ENCODE peak calls at places on chromosomes 2 and 18, in five cellular contexts. P, T, B, Q and X are unnamed samples. For H3K4me1, the result is how much of the 10 kb centered on the place peaks cover.

GRCh38 chr2:83578405-83578804 is 880.7 kb downstream of the SUCLG1 start:
- DNase-seq in P (peak), T (peak), B (no peak), Q (no peak), X (peak)

GRCh38 chr2:10428936-10429335 is 19.2 kb downstream of the ODC1 start:
- DNase-seq in P (no peak), T (no peak), B (no peak), Q (no peak), X (no peak)

GRCh38 chr2:178542569-178542968 is 62.3 kb downstream of the PLEKHA3 start:
- DNase-seq in P (no peak), T (no peak), B (no peak), Q (no peak), X (no peak)

GRCh38 chr2:195732569-195732968 is 75.5 kb downstream of the SLC39A10 start:
- DNase-seq in P (peak), T (no peak), B (no peak), Q (no peak), X (peak)

GRCh38 chr2:1544478-1545069 is 131.3 kb downstream of the TPO start:
- DNase-seq in P (peak), T (peak), B (no peak), Q (no peak), X (peak)

GRCh38 chr18:28837100-28837499 is 660.2 kb upstream of the CDH2 start:
- DNase-seq in P (no peak), T (no peak), B (no peak), Q (no peak), X (no peak)

GRCh38 chr18:57427429-57428181 is 7.6 kb upstream of the ONECUT2 start:
- DNase-seq in P (no peak), T (no peak), B (peak), Q (peak), X (no peak)

GRCh38 chr18:11962586-11962985 is 18.7 kb upstream of the IMPA2 start:
- DNase-seq in P (no peak), T (no peak), B (no peak), Q (no peak), X (no peak)

GRCh38 chr2:54657664-54658083 is 65.8 kb upstream of the EML6 start:
- DNase-seq in P (peak), T (peak), B (peak), Q (peak), X (peak)

GRCh38 chr2:149915151-149915550 is 327.6 kb upstream of the MMADHC start:
- DNase-seq in P (no peak), T (no peak), B (no peak), Q (no peak), X (no peak)

GRCh38 chr2:195834836-195835235 is 177.8 kb downstream of the SLC39A10 start:
- DNase-seq in P (no peak), T (no peak), B (no peak), Q (no peak), X (no peak)

GRCh38 chr2:237254911-237255578 is 158.9 kb downstream of the COL6A3 start:
- DNase-seq in P (no peak), T (peak), B (no peak), Q (no peak), X (peak)

GRCh38 chr2:229048134-229048533 is 223.0 kb downstream of the PID1 start:
- DNase-seq in P (no peak), T (no peak), B (no peak), Q (no peak), X (no peak)

GRCh38 chr2:221676566-221677172 is 104.6 kb upstream of the EPHA4 start:
- DNase-seq in P (peak), T (peak), B (no peak), Q (no peak), X (peak)

GRCh38 chr2:11090158-11090557 is 65.1 kb upstream of the SLC66A3 start:
- DNase-seq in P (no peak), T (no peak), B (no peak), Q (no peak), X (no peak)

GRCh38 chr18:77366725-77367641 is 117.3 kb downstream of the GALR1 start:
- DNase-seq in P (no peak), T (peak), B (no peak), Q (no peak), X (peak)

GRCh38 chr18:36467614-36468013 is 170.1 kb downstream of the FHOD3 start:
- DNase-seq in P (no peak), T (no peak), B (no peak), Q (no peak), X (no peak)

GRCh38 chr2:222978850-222979249 is 73.1 kb upstream of the KCNE4 start:
- DNase-seq in P (no peak), T (no peak), B (no peak), Q (no peak), X (no peak)

GRCh38 chr2:43942001-43942400 is 53.8 kb downstream of the LRPPRC start:
- DNase-seq in P (peak), T (no peak), B (no peak), Q (no peak), X (peak)

GRCh38 chr2:23235292-23235691 is 149.7 kb upstream of the KLHL29 start:
- DNase-seq in P (no peak), T (peak), B (no peak), Q (no peak), X (no peak)

GRCh38 chr2:105711394-105711793 is 33.3 kb upstream of the NCK2 start:
- DNase-seq in P (no peak), T (no peak), B (no peak), Q (no peak), X (no peak)

GRCh38 chr2:152126664-152127063 is 27.8 kb upstream of the CACNB4 start:
- DNase-seq in P (no peak), T (peak), B (no peak), Q (no peak), X (no peak)

GRCh38 chr2:55151721-55152433 is 80.2 kb downstream of the CLHC1 start:
- DNase-seq in P (no peak), T (no peak), B (no peak), Q (peak), X (no peak)

GRCh38 chr18:9290171-9290570 is 44.4 kb upstream of the TWSG1 start:
- DNase-seq in P (peak), T (no peak), B (no peak), Q (no peak), X (peak)

GRCh38 chr2:65329551-65329950 is 101.9 kb downstream of the ACTR2 start:
- DNase-seq in P (no peak), T (no peak), B (no peak), Q (no peak), X (no peak)

GRCh38 chr2:42095923-42096408 is 48.1 kb downstream of the PKDCC start:
- DNase-seq in P (peak), T (peak), B (peak), Q (peak), X (peak)

GRCh38 chr2:62140785-62141740 is 54.9 kb upstream of the B3GNT2 start:
- DNase-seq in P (no peak), T (no peak), B (no peak), Q (no peak), X (no peak)

GRCh38 chr2:130917006-130917688 is 80.4 kb downstream of the ARHGEF4 start:
- DNase-seq in P (no peak), T (no peak), B (no peak), Q (no peak), X (no peak)

GRCh38 chr2:12890481-12890980 is 173.8 kb downstream of the TRIB2 start:
- DNase-seq in P (no peak), T (no peak), B (no peak), Q (no peak), X (no peak)

GRCh38 chr2:171289336-171289735 is 128.6 kb upstream of the TLK1 start:
- DNase-seq in P (no peak), T (no peak), B (no peak), Q (no peak), X (no peak)

GRCh38 chr18:58616446-58616845 is 12.4 kb downstream of the ALPK2 start:
- DNase-seq in P (no peak), T (no peak), B (no peak), Q (no peak), X (no peak)

GRCh38 chr18:79797518-79798345 is at the start of gene KCNG2:
- DNase-seq in P (peak), T (no peak), B (peak), Q (no peak), X (peak)

GRCh38 chr2:191304939-191305875 is 60.0 kb downstream of the MYO1B start:
- DNase-seq in P (peak), T (no peak), B (no peak), Q (no peak), X (peak)

GRCh38 chr2:141109633-141110032 is 1021.2 kb downstream of the LRP1B start:
- DNase-seq in P (no peak), T (peak), B (peak), Q (no peak), X (peak)

GRCh38 chr2:5253263-5253662 is 438.9 kb upstream of the SOX11 start:
- DNase-seq in P (no peak), T (no peak), B (no peak), Q (no peak), X (no peak)

GRCh38 chr18:13379062-13379800 is 160.7 kb downstream of the LDLRAD4 start:
- DNase-seq in P (no peak), T (no peak), B (no peak), Q (no peak), X (no peak)

GRCh38 chr18:8797206-8797605 is 91.8 kb downstream of the MTCL1 start:
- DNase-seq in P (peak), T (peak), B (no peak), Q (no peak), X (peak)

DNA sequence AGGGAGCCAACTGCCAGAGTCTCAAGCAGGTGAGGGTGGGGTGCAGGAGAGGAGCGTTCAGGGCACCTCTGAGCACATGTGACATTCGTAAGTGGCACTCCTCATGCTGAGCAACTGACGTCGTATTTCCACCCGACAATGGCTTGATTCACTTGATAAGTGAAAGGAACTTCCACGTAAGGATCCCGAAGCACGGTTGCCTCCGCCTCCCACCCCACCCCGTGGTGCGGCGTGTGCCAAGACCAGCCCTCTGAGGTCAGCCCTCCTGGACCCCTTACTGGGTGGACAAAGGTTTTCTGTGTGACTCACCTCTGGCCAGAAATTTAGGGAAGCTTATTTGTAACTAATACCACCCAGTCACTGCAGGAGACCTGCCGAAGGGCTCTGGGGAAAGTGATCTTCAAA is 59.9 kb downstream of the AGAP1 start:
- DNase-seq in P (no peak), T (no peak), B (no peak), Q (no peak), X (no peak)
- H3K4me1 ChIP-seq in P (under half), T (under half), B (under half), Q (under half), X (under half)

GRCh38 chr2:3466482-3466863 is 52.9 kb downstream of the ADI1 start:
- DNase-seq in P (no peak), T (no peak), B (no peak), Q (no peak), X (no peak)
- H3K9ac ChIP-seq in P (no peak), T (no peak), B (peak), Q (no peak), X (peak)

GRCh38 chr2:96952016-96952750 is 34.2 kb downstream of the FAM178B start:
- DNase-seq in P (no peak), T (no peak), B (no peak), Q (no peak), X (no peak)
- H3K4me1 ChIP-seq in P (under half), T (under half), B (under half), Q (under half), X (under half)

DNA sequence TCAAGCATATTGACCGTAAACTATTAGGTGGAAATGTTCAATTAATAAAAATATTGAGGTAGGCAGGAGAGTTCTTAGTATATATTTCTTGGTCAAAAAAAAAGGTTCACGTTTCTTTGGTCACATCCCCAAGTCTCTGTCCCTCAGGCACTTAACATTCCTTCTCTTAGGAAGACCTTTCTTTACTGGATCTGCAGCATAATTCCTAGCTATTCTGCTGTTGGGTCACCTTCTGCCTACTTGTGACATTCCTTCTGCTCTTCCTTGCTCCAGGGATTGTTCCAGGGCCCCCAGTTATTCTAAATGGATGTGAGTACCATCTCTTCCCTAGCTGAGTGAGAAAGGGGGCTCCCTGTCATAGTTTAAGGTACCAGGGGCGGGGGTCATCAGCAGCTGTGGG is 4.2 kb downstream of the UGP2 start:
- DNase-seq in P (no peak), T (no peak), B (no peak), Q (no peak), X (no peak)
- H3K9ac ChIP-seq in P (no peak), T (no peak), B (no peak), Q (no peak), X (peak)

DNA sequence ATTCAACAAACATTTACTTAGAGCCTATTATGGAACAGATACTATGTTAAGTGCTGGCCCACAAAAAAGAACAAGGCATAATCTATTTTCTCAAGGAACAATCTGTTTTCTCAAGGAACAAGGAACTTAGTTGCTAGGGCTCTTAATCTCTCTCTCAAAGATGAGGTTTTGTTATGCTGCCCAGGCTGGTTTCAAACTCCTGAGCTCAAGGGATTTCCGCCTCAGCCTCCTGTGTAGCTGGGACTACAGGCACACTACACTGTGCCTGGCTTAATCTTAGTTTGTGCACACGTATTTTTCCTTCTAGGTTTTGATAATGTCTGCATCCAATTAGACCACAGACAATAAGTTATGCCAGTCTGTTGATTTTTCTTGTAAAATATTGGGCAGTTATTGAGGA is 89.5 kb downstream of the PTH2R start:
- DNase-seq in P (no peak), T (no peak), B (no peak), Q (no peak), X (no peak)
- H3K4me1 ChIP-seq in P (under half), T (under half), B (under half), Q (under half), X (under half)